ENCODE peak calls at places on chromosomes 16 and 17, in four cellular contexts. L is stimulated activated CD8-positive, alpha-beta memory T cell treated with anti-CD3 and anti-CD28 coated beads, Interleukin-7, amount 100 ng/mL, for 1 hour; M is iris pigment epithelial cell; J is BE2C. F is an unnamed sample.

GRCh38 chr17:66338937-66339336 is 36.5 kb downstream of the PRKCA start:
- DNase-seq in L (no peak), M (no peak), J (no peak), F (no peak)

GRCh38 chr16:50025544-50025931 is 513 bp downstream of the CNEP1R1 start:
- DNase-seq in L (no peak), M (peak), J (no peak), F (peak)

GRCh38 chr17:47315451-47316266 is 8.1 kb upstream of the EFCAB13 start:
- DNase-seq in L (no peak), M (peak), J (peak), F (peak)

GRCh38 chr17:1467898-1468492 is 12.0 kb upstream of the CRK start:
- DNase-seq in L (no peak), M (peak), J (no peak), F (no peak)

GRCh38 chr16:69181-69580 is 3.2 kb downstream of the RHBDF1 start:
- DNase-seq in L (no peak), M (no peak), J (no peak), F (no peak)

GRCh38 chr17:48543854-48544355 is 1.0 kb downstream of the HOXB2 start:
- DNase-seq in L (no peak), M (peak), J (no peak), F (no peak)

GRCh38 chr17:33519692-33520091 is 226.6 kb upstream of the ASIC2 start:
- DNase-seq in L (no peak), M (no peak), J (no peak), F (no peak)

GRCh38 chr17:28701987-28702751 is 9.5 kb downstream of the PROCA1 start:
- DNase-seq in L (no peak), M (no peak), J (no peak), F (no peak)

GRCh38 chr17:56808503-56808902 is 25.2 kb downstream of the C17orf67 start:
- DNase-seq in L (no peak), M (no peak), J (no peak), F (no peak)

GRCh38 chr17:81153340-81153803 is 11.9 kb upstream of the PVALEF start:
- DNase-seq in L (no peak), M (peak), J (no peak), F (peak)

GRCh38 chr16:30741461-30741914 is 6.7 kb upstream of the PHKG2 start:
- DNase-seq in L (no peak), M (peak), J (peak), F (no peak)

GRCh38 chr16:82936941-82937551 is 310.3 kb downstream of the CDH13 start:
- DNase-seq in L (no peak), M (peak), J (no peak), F (peak)

GRCh38 chr17:13321932-13322701 is 279.6 kb downstream of the HS3ST3A1 start:
- DNase-seq in L (no peak), M (peak), J (no peak), F (no peak)

GRCh38 chr16:56708418-56708817 is 21.5 kb upstream of the NUP93 start:
- DNase-seq in L (no peak), M (no peak), J (no peak), F (no peak)

GRCh38 chr17:82120148-82120547 is 22.1 kb upstream of the FASN start:
- DNase-seq in L (no peak), M (peak), J (no peak), F (no peak)

GRCh38 chr17:11209906-11210305 is 31.1 kb upstream of the SHISA6 start:
- DNase-seq in L (no peak), M (no peak), J (no peak), F (no peak)

GRCh38 chr16:59758848-59759247 is 1024.7 kb upstream of the GOT2 start:
- DNase-seq in L (no peak), M (peak), J (no peak), F (no peak)

GRCh38 chr16:56673916-56674315 is 4.3 kb downstream of the MT1H start:
- DNase-seq in L (no peak), M (peak), J (no peak), F (peak)